ENCODE peak calls at places on chromosomes 7 and 10, in four cellular contexts. S is astrocyte of the spinal cord, Z is NCI-H1417, W is GM23248. U is an unnamed sample.

GRCh38 chr10:117721883-117722282 is 179.3 kb downstream of the EMX2 start:
- DNase-seq in S (no peak), Z (no peak), W (no peak), U (no peak)

GRCh38 chr7:102073931-102074880 is 212.5 kb upstream of the SH2B2 start:
- DNase-seq in S (no peak), W (no peak), Z (no peak), U (no peak)

GRCh38 chr10:131131726-131132561 is 179.6 kb downstream of the TCERG1L start:
- DNase-seq in W (no peak), S (no peak), Z (no peak), U (no peak)

GRCh38 chr10:98346847-98347246 is 68.1 kb downstream of the PYROXD2 start:
- DNase-seq in S (no peak), Z (no peak), W (no peak), U (no peak)

GRCh38 chr10:3468919-3469638 is 296.5 kb upstream of the PITRM1 start:
- DNase-seq in Z (no peak), S (peak), W (peak), U (peak)

GRCh38 chr10:12829796-12830195 is 171.7 kb downstream of the CCDC3 start:
- DNase-seq in W (no peak), Z (no peak), S (no peak), U (no peak)

GRCh38 chr7:99944508-99945070 is 15.2 kb upstream of the GJC3 start:
- DNase-seq in W (no peak), Z (no peak), S (no peak), U (no peak)

GRCh38 chr7:98282727-98283126 is 1.2 kb downstream of the BRI3 start:
- DNase-seq in Z (no peak), W (peak), S (peak), U (no peak)

GRCh38 chr7:42014625-42015412 is 222.2 kb downstream of the GLI3 start:
- DNase-seq in S (peak), Z (peak), W (peak), U (peak)

GRCh38 chr7:40836218-40836617 is 701.4 kb downstream of the SUGCT start:
- DNase-seq in W (no peak), S (no peak), Z (no peak), U (no peak)

GRCh38 chr7:100221767-100222444 is 2.2 kb downstream of the PVRIG start:
- DNase-seq in S (no peak), W (no peak), Z (no peak), U (no peak)

GRCh38 chr10:92486637-92487036 is 87.3 kb downstream of the IDE start:
- DNase-seq in Z (no peak), S (no peak), W (no peak), U (peak)

GRCh38 chr10:73584737-73585136 is 6.4 kb downstream of the USP54 start:
- DNase-seq in W (peak), S (peak), Z (no peak), U (no peak)

GRCh38 chr10:84308021-84308420 is 20.4 kb upstream of the CCSER2 start:
- DNase-seq in W (no peak), S (no peak), Z (no peak), U (no peak)

GRCh38 chr7:127391591-127392181 is 822 bp downstream of the ZNF800 start:
- DNase-seq in W (peak), Z (peak), S (peak), U (peak)

GRCh38 chr7:88357295-88357694 is 50.6 kb upstream of the STEAP4 start:
- DNase-seq in Z (no peak), W (peak), S (no peak), U (peak)

GRCh38 chr10:35574924-35575352 is 30.2 kb upstream of the GJD4 start:
- DNase-seq in Z (no peak), S (peak), W (peak), U (peak)

GRCh38 chr10:99461230-99461629 is 30.8 kb upstream of the GOT1 start:
- DNase-seq in Z (no peak), W (peak), S (peak), U (peak)

GRCh38 chr10:124157286-124157685 is 63.9 kb upstream of the CHST15 start:
- DNase-seq in W (peak), Z (no peak), S (peak), U (no peak)

GRCh38 chr10:17256026-17256425 is 28.0 kb downstream of the VIM start:
- DNase-seq in W (peak), S (no peak), Z (no peak), U (no peak)

GRCh38 chr7:8441602-8442294 is 8.3 kb downstream of the NXPH1 start:
- DNase-seq in S (no peak), W (no peak), Z (no peak), U (no peak)

GRCh38 chr10:122019414-122019975 is 30.5 kb downstream of the TACC2 start:
- DNase-seq in Z (peak), W (no peak), S (no peak), U (no peak)

GRCh38 chr10:46314046-46314445 is 27.2 kb downstream of the ANTXRL start:
- DNase-seq in W (no peak), S (no peak), Z (no peak), U (no peak)

GRCh38 chr7:116584721-116585120 is 59.9 kb downstream of the CAV1 start:
- DNase-seq in W (no peak), Z (no peak), S (no peak), U (no peak)

GRCh38 chr7:150806863-150807262 is 6.3 kb downstream of the TMEM176A start:
- DNase-seq in W (no peak), S (no peak), Z (no peak), U (no peak)

GRCh38 chr10:62545667-62546066 is 171.5 kb downstream of the ZNF365 start:
- DNase-seq in Z (no peak), W (peak), S (no peak), U (peak)

GRCh38 chr7:93910076-93910994 is 4.0 kb downstream of the GNGT1 start:
- DNase-seq in W (peak), S (peak), Z (no peak), U (no peak)

GRCh38 chr10:82377608-82378007 is 502.6 kb downstream of the NRG3 start:
- DNase-seq in Z (no peak), S (no peak), W (peak), U (peak)

GRCh38 chr10:124369986-124370385 is 48.7 kb downstream of the OAT start:
- DNase-seq in S (no peak), W (no peak), Z (no peak), U (no peak)

U was measured in brain microvascular endothelial cell.